ENCODE peak calls at places on chromosomes 12 and 14, in six cellular contexts. One of them, this sample, is unnamed.

GRCh38 chr14:96083667-96084320 is 44.6 kb downstream of the C14orf132 start:
- DNase-seq in AG10803: no peak
- DNase-seq in stomach: peak; percentile 76
- DNase-seq in mesothelial cell of epicardium: no peak
- DNase-seq in epithelial cell of esophagus: peak; percentile 66
- DNase-seq in kidney epithelial cell: no peak
- DNase-seq in this sample: no peak

GRCh38 chr12:79451365-79451764 is 239.4 kb downstream of the PAWR start:
- DNase-seq in AG10803: peak; percentile 16
- DNase-seq in stomach: no peak
- DNase-seq in mesothelial cell of epicardium: no peak
- DNase-seq in epithelial cell of esophagus: no peak
- DNase-seq in kidney epithelial cell: no peak
- DNase-seq in this sample: no peak

GRCh38 chr12:95972832-95973465 is 23.2 kb downstream of the HAL start:
- DNase-seq in AG10803: no peak
- DNase-seq in stomach: no peak
- DNase-seq in mesothelial cell of epicardium: no peak
- DNase-seq in epithelial cell of esophagus: no peak
- DNase-seq in kidney epithelial cell: no peak
- DNase-seq in this sample: no peak

GRCh38 chr12:49325606-49326005 is 2.6 kb downstream of the TROAP start:
- DNase-seq in AG10803: no peak
- DNase-seq in stomach: peak; percentile 13
- DNase-seq in mesothelial cell of epicardium: no peak
- DNase-seq in epithelial cell of esophagus: no peak
- DNase-seq in kidney epithelial cell: no peak
- DNase-seq in this sample: no peak

GRCh38 chr12:127680516-127680915 is 586.5 kb upstream of the TMEM132C start:
- DNase-seq in AG10803: peak; percentile 77
- DNase-seq in stomach: no peak
- DNase-seq in mesothelial cell of epicardium: no peak
- DNase-seq in epithelial cell of esophagus: no peak
- DNase-seq in kidney epithelial cell: no peak
- DNase-seq in this sample: no peak

GRCh38 chr14:75063013-75063412 is 811 bp downstream of the ACYP1 start:
- DNase-seq in AG10803: no peak
- DNase-seq in stomach: no peak
- DNase-seq in mesothelial cell of epicardium: no peak
- DNase-seq in epithelial cell of esophagus: no peak
- DNase-seq in kidney epithelial cell: no peak
- DNase-seq in this sample: no peak

GRCh38 chr14:51147183-51147582 is 52.3 kb upstream of the TRIM9 start:
- DNase-seq in AG10803: no peak
- DNase-seq in stomach: no peak
- DNase-seq in mesothelial cell of epicardium: no peak
- DNase-seq in epithelial cell of esophagus: no peak
- DNase-seq in kidney epithelial cell: no peak
- DNase-seq in this sample: no peak

GRCh38 chr14:42683690-42684089 is 1077.0 kb downstream of the LRFN5 start:
- DNase-seq in AG10803: no peak
- DNase-seq in stomach: no peak
- DNase-seq in mesothelial cell of epicardium: no peak
- DNase-seq in epithelial cell of esophagus: no peak
- DNase-seq in kidney epithelial cell: no peak
- DNase-seq in this sample: no peak

GRCh38 chr12:123237646-123238329 is 4.6 kb downstream of the MTRFR start:
- DNase-seq in AG10803: peak; percentile 66
- DNase-seq in stomach: peak; percentile 69
- DNase-seq in mesothelial cell of epicardium: peak; percentile 57
- DNase-seq in epithelial cell of esophagus: peak; percentile 86
- DNase-seq in kidney epithelial cell: no peak
- DNase-seq in this sample: peak; percentile 30

GRCh38 chr12:124177276-124177950 is 117.5 kb upstream of the RFLNA start:
- DNase-seq in AG10803: no peak
- DNase-seq in stomach: no peak
- DNase-seq in mesothelial cell of epicardium: no peak
- DNase-seq in epithelial cell of esophagus: no peak
- DNase-seq in kidney epithelial cell: no peak
- DNase-seq in this sample: no peak

GRCh38 chr12:127063339-127064090 is 1203.5 kb upstream of the TMEM132C start:
- DNase-seq in AG10803: no peak
- DNase-seq in stomach: no peak
- DNase-seq in mesothelial cell of epicardium: no peak
- DNase-seq in epithelial cell of esophagus: peak; percentile 47
- DNase-seq in kidney epithelial cell: no peak
- DNase-seq in this sample: no peak

GRCh38 chr14:32508281-32508680 is 179.2 kb downstream of the AKAP6 start:
- DNase-seq in AG10803: peak; percentile 91
- DNase-seq in stomach: no peak
- DNase-seq in mesothelial cell of epicardium: no peak
- DNase-seq in epithelial cell of esophagus: no peak
- DNase-seq in kidney epithelial cell: no peak
- DNase-seq in this sample: no peak

GRCh38 chr14:58362798-58363412 is 32.8 kb upstream of the TOMM20L start:
- DNase-seq in AG10803: peak; percentile 16
- DNase-seq in stomach: no peak
- DNase-seq in mesothelial cell of epicardium: no peak
- DNase-seq in epithelial cell of esophagus: peak; percentile 48
- DNase-seq in kidney epithelial cell: peak; percentile 5
- DNase-seq in this sample: no peak
- TF ChIP-seq CTCF in AG10803: peak; percentile 40
- TF ChIP-seq CTCF in stomach: no peak
- TF ChIP-seq CTCF in mesothelial cell of epicardium: no peak
- TF ChIP-seq CTCF in epithelial cell of esophagus: peak; percentile 40
- TF ChIP-seq CTCF in kidney epithelial cell: peak; percentile 24
- TF ChIP-seq CTCF in this sample: peak; percentile 40

GRCh38 chr12:13980548-13981295 is 680 bp downstream of the GRIN2B start:
- DNase-seq in AG10803: no peak
- DNase-seq in stomach: no peak
- DNase-seq in mesothelial cell of epicardium: peak; percentile 47
- DNase-seq in epithelial cell of esophagus: no peak
- DNase-seq in kidney epithelial cell: no peak
- DNase-seq in this sample: peak; percentile 28

GRCh38 chr12:13976880-13977279 is 4.5 kb downstream of the GRIN2B start:
- DNase-seq in AG10803: no peak
- DNase-seq in stomach: no peak
- DNase-seq in mesothelial cell of epicardium: no peak
- DNase-seq in epithelial cell of esophagus: no peak
- DNase-seq in kidney epithelial cell: no peak
- DNase-seq in this sample: no peak

GRCh38 chr12:13973981-13974380 is 7.4 kb downstream of the GRIN2B start:
- DNase-seq in AG10803: no peak
- DNase-seq in stomach: peak; percentile 36
- DNase-seq in mesothelial cell of epicardium: no peak
- DNase-seq in epithelial cell of esophagus: no peak
- DNase-seq in kidney epithelial cell: no peak
- DNase-seq in this sample: no peak

GRCh38 chr12:13970803-13971202 is 10.6 kb downstream of the GRIN2B start:
- DNase-seq in AG10803: no peak
- DNase-seq in stomach: no peak
- DNase-seq in mesothelial cell of epicardium: no peak
- DNase-seq in epithelial cell of esophagus: no peak
- DNase-seq in kidney epithelial cell: no peak
- DNase-seq in this sample: no peak

GRCh38 chr12:13976028-13976584 is 5.3 kb downstream of the GRIN2B start:
- DNase-seq in AG10803: no peak
- DNase-seq in stomach: no peak
- DNase-seq in mesothelial cell of epicardium: no peak
- DNase-seq in epithelial cell of esophagus: no peak
- DNase-seq in kidney epithelial cell: no peak
- DNase-seq in this sample: no peak
- TF ChIP-seq CTCF in AG10803: no peak
- TF ChIP-seq CTCF in stomach: no peak
- TF ChIP-seq CTCF in mesothelial cell of epicardium: no peak
- TF ChIP-seq CTCF in epithelial cell of esophagus: no peak
- TF ChIP-seq CTCF in kidney epithelial cell: no peak
- TF ChIP-seq CTCF in this sample: no peak

DNA sequence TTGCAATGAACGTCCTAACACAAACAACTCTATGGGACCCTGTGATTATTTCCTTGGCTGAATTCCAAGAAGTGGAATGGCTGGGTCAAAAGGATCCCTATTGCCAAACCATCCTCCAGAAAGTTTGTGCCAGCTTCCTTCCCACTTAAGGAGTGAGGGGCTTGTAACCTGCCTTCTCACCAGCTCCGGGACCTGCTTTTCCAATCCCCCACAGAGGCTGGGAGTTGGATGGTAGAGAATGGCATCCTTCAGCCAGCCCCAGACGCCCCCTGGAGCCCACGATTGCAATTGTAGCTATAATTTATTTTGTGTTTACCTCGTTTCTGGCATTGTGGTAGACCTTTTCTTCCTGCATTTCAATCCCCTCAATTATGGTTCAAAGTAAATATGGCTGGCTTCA is 9.7 kb upstream of the ZDHHC22 start:
- DNase-seq in AG10803: no peak
- DNase-seq in stomach: no peak
- DNase-seq in mesothelial cell of epicardium: no peak
- DNase-seq in epithelial cell of esophagus: peak; percentile 19
- DNase-seq in kidney epithelial cell: no peak
- DNase-seq in this sample: no peak
- TF ChIP-seq CTCF in AG10803: peak; percentile 49
- TF ChIP-seq CTCF in stomach: no peak
- TF ChIP-seq CTCF in mesothelial cell of epicardium: no peak
- TF ChIP-seq CTCF in epithelial cell of esophagus: peak; percentile 48
- TF ChIP-seq CTCF in kidney epithelial cell: peak; percentile 75
- TF ChIP-seq CTCF in this sample: peak; percentile 69

GRCh38 chr12:72869025-72869424 is 596.9 kb downstream of the TRHDE start:
- DNase-seq in AG10803: no peak
- DNase-seq in stomach: no peak
- DNase-seq in mesothelial cell of epicardium: no peak
- DNase-seq in epithelial cell of esophagus: peak; percentile 0
- DNase-seq in kidney epithelial cell: no peak
- DNase-seq in this sample: no peak

GRCh38 chr12:72863671-72864070 is 591.5 kb downstream of the TRHDE start:
- DNase-seq in AG10803: no peak
- DNase-seq in stomach: no peak
- DNase-seq in mesothelial cell of epicardium: no peak
- DNase-seq in epithelial cell of esophagus: no peak
- DNase-seq in kidney epithelial cell: no peak
- DNase-seq in this sample: no peak

GRCh38 chr12:72865921-72866320 is 593.8 kb downstream of the TRHDE start:
- DNase-seq in AG10803: no peak
- DNase-seq in stomach: no peak
- DNase-seq in mesothelial cell of epicardium: no peak
- DNase-seq in epithelial cell of esophagus: no peak
- DNase-seq in kidney epithelial cell: no peak
- DNase-seq in this sample: no peak
- TF ChIP-seq CTCF in AG10803: no peak
- TF ChIP-seq CTCF in stomach: no peak
- TF ChIP-seq CTCF in mesothelial cell of epicardium: no peak
- TF ChIP-seq CTCF in epithelial cell of esophagus: no peak
- TF ChIP-seq CTCF in kidney epithelial cell: no peak
- TF ChIP-seq CTCF in this sample: no peak